ENCODE peak calls at places on chromosome 2, in ten cellular contexts. Q is glutamatergic neuron; P is left ventricle myocardium superior; Y is NCI-H446 treated with DMSO at 0.1 percent for 48 hours; C is natural killer cell treated with Interleukin-12 subunit alpha and Interleukin-12 subunit beta and Interleukin-15 and Interleukin-18, amount 100 ng/mL, for 72 hours; D is EL; B is HT1080; N is sigmoid colon; S is ELR; K is CD4-positive, CD25-positive, alpha-beta regulatory T cell. L is an unnamed sample.

GRCh38 chr2:68774569-68775271 is 40.1 kb downstream of the ARHGAP25 start:
- DNase-seq in Y (no peak), Q (no peak), D (no peak), S (no peak), P (peak; percentile 78), B (no peak), C (peak; percentile 91), K (peak; percentile 44), N (peak; percentile 74), L (peak; percentile 53)

GRCh38 chr2:16615246-16615645 is 50.4 kb downstream of the CYRIA start:
- DNase-seq in K (no peak), P (no peak), Q (no peak), D (no peak), S (no peak), B (no peak), C (no peak), N (no peak), Y (no peak), L (no peak)

GRCh38 chr2:150127995-150128394 is 359.5 kb downstream of the RND3 start:
- DNase-seq in D (peak; percentile 49), Y (no peak), C (no peak), B (peak; percentile 72), N (no peak), K (no peak), S (peak; percentile 79), Q (no peak), P (no peak), L (no peak)

GRCh38 chr2:6412533-6413085 is 453.1 kb downstream of the CMPK2 start:
- DNase-seq in P (no peak), Y (no peak), N (no peak), C (no peak), D (no peak), B (peak; percentile 83), K (no peak), Q (no peak), S (no peak), L (no peak)

GRCh38 chr2:133986881-133987793 is 266.7 kb upstream of the MGAT5 start:
- DNase-seq in N (no peak), C (no peak), Q (no peak), S (no peak), K (no peak), Y (no peak), B (no peak), D (no peak), P (no peak), L (no peak)

GRCh38 chr2:217979151-217979811 is 23.5 kb downstream of the TNS1 start:
- DNase-seq in Q (no peak), S (no peak), N (peak; percentile 69), B (no peak), Y (no peak), D (no peak), C (no peak), K (no peak), P (no peak), L (no peak)

GRCh38 chr2:198763793-198764192 is 693.9 kb downstream of the SATB2 start:
- DNase-seq in N (no peak), S (no peak), B (no peak), P (no peak), Y (no peak), Q (no peak), D (no peak), C (no peak), K (no peak), L (no peak)

GRCh38 chr2:20641123-20641985 is 9.5 kb downstream of the HS1BP3 start:
- DNase-seq in D (peak; percentile 39), P (no peak), C (no peak), Q (no peak), N (peak; percentile 92), S (peak; percentile 71), B (peak; percentile 73), Y (no peak), K (no peak), L (no peak)

GRCh38 chr2:154375625-154376020 is 322.9 kb upstream of the KCNJ3 start:
- DNase-seq in D (peak; percentile 18), C (no peak), Q (no peak), P (no peak), K (no peak), Y (peak; percentile 62), B (peak; percentile 58), S (peak; percentile 15), N (no peak), L (no peak)

GRCh38 chr2:880201-880970 is 70.3 kb upstream of the SNTG2 start:
- DNase-seq in D (no peak), S (no peak), Q (no peak), Y (no peak), B (no peak), P (no peak), N (no peak), K (no peak), C (no peak), L (no peak)

GRCh38 chr2:191086707-191087106 is 64.1 kb downstream of the STAT4 start:
- DNase-seq in C (no peak), P (no peak), S (no peak), B (no peak), Y (no peak), K (no peak), Q (no peak), N (no peak), D (no peak), L (no peak)

GRCh38 chr2:2843969-2844548 is 513.0 kb upstream of the MYT1L start:
- DNase-seq in Y (no peak), S (no peak), K (no peak), Q (no peak), P (no peak), N (no peak), C (no peak), D (no peak), B (no peak), L (no peak)

GRCh38 chr2:179186126-179186525 is 78.5 kb downstream of the SESTD1 start:
- DNase-seq in Y (no peak), P (no peak), K (no peak), C (no peak), B (no peak), N (no peak), Q (no peak), S (peak; percentile 44), D (peak; percentile 10), L (no peak)

GRCh38 chr2:7745369-7745768 is 828.2 kb downstream of the RNF144A start:
- DNase-seq in C (no peak), P (no peak), Y (no peak), D (no peak), B (no peak), N (no peak), S (no peak), K (no peak), Q (no peak), L (no peak)

GRCh38 chr2:24721470-24721869 is 71.7 kb downstream of the PTRHD1 start:
- DNase-seq in C (no peak), D (peak; percentile 85), B (peak; percentile 41), Y (peak; percentile 74), N (peak; percentile 86), K (no peak), S (peak; percentile 73), Q (peak; percentile 53), P (peak; percentile 74), L (no peak)

GRCh38 chr2:101998556-101999121 is 6.9 kb downstream of the IL1R2 start:
- DNase-seq in D (no peak), Q (no peak), B (no peak), Y (no peak), K (no peak), N (no peak), P (no peak), S (no peak), C (no peak), L (no peak)

GRCh38 chr2:43685350-43685749 is 9.1 kb upstream of the C1GALT1C1L start:
- DNase-seq in C (no peak), Q (no peak), P (no peak), S (no peak), D (no peak), N (no peak), B (peak; percentile 39), Y (no peak), K (no peak), L (no peak)

GRCh38 chr2:221896505-221897151 is 324.5 kb upstream of the EPHA4 start:
- DNase-seq in Q (no peak), D (peak; percentile 70), S (peak; percentile 29), K (no peak), N (no peak), P (peak; percentile 53), B (peak; percentile 65), C (no peak), Y (no peak), L (no peak)